ENCODE peak calls at places on chromosomes 5 and 9, in four cellular contexts. E, B, P and M are unnamed samples. For H3K4me1, the result is how much of the 10 kb centered on the place peaks cover.

GRCh38 chr5:143582176-143582575 is 178.7 kb upstream of the NR3C1 start:
- DNase-seq in P (no peak), B (no peak), E (no peak), M (no peak)

GRCh38 chr5:51225671-51226419 is 157.4 kb upstream of the ISL1 start:
- DNase-seq in B (peak), E (no peak), P (no peak), M (no peak)

GRCh38 chr9:133184971-133185370 is 21.3 kb upstream of the GBGT1 start:
- DNase-seq in B (peak), E (peak), P (peak), M (peak)

GRCh38 chr9:38141751-38142150 is 72.7 kb upstream of the SHB start:
- DNase-seq in P (peak), E (peak), B (no peak), M (peak)

GRCh38 chr9:84294551-84294950 is 46.0 kb downstream of the SLC28A3 start:
- DNase-seq in E (no peak), P (no peak), B (no peak), M (no peak)

GRCh38 chr5:15334551-15335302 is 165.3 kb upstream of the FBXL7 start:
- DNase-seq in E (no peak), B (no peak), P (no peak), M (no peak)

GRCh38 chr9:86685556-86685955 is 261.8 kb downstream of the GAS1 start:
- DNase-seq in B (no peak), E (no peak), P (peak), M (no peak)

GRCh38 chr9:24036459-24036858 is 210.4 kb upstream of the ELAVL2 start:
- DNase-seq in E (no peak), P (no peak), B (no peak), M (no peak)

GRCh38 chr5:158261669-158262367 is 402.9 kb upstream of the CLINT1 start:
- DNase-seq in P (no peak), B (no peak), E (no peak), M (no peak)

GRCh38 chr9:108838017-108838416 is 17.8 kb downstream of the ACTL7B start:
- DNase-seq in P (peak), B (no peak), E (no peak), M (no peak)

GRCh38 chr9:116342071-116342470 is 188.5 kb downstream of the PAPPA start:
- DNase-seq in P (no peak), B (no peak), E (no peak), M (no peak)

GRCh38 chr5:91182763-91183162 is 200.4 kb downstream of the ARRDC3 start:
- DNase-seq in B (no peak), E (no peak), P (no peak), M (no peak)

GRCh38 chr5:127518319-127518621 is 830 bp downstream of the PRRC1 start:
- DNase-seq in P (peak), B (no peak), E (peak), M (peak)

GRCh38 chr5:55853818-55854217 is 2.7 kb downstream of the IL31RA start:
- DNase-seq in E (peak), P (peak), B (no peak), M (peak)

GRCh38 chr5:131776451-131776850 is 20.4 kb downstream of the FNIP1 start:
- DNase-seq in B (no peak), P (no peak), E (no peak), M (no peak)

GRCh38 chr9:90025816-90026215 is 421.0 kb downstream of the GADD45G start:
- DNase-seq in P (no peak), B (peak), E (peak), M (peak)

GRCh38 chr5:87020099-87020934 is 247.4 kb upstream of the RASA1 start:
- DNase-seq in P (peak), E (peak), B (peak), M (no peak)

GRCh38 chr9:135341612-135342169 is 137.9 kb upstream of the PPP1R26 start:
- DNase-seq in P (no peak), B (no peak), E (no peak), M (no peak)

GRCh38 chr5:134541736-134542376 is 16.4 kb downstream of the JADE2 start:
- DNase-seq in E (no peak), P (peak), B (peak), M (no peak)

GRCh38 chr5:6804766-6805165 is 91.5 kb downstream of the TENT4A start:
- DNase-seq in P (peak), B (no peak), E (peak), M (peak)

GRCh38 chr5:14908195-14908594 is 36.6 kb upstream of the ANKH start:
- DNase-seq in B (no peak), E (peak), P (peak), M (peak)

GRCh38 chr9:35643046-35643445 is 7.7 kb downstream of the SIT1 start:
- DNase-seq in P (no peak), E (no peak), B (no peak), M (no peak)

GRCh38 chr9:133534346-133535284 is at the start of gene ADAMTSL2:
- DNase-seq in E (peak), B (peak), P (peak), M (peak)

GRCh38 chr9:104907278-104907951 is 20.5 kb downstream of the ABCA1 start:
- DNase-seq in E (peak), P (peak), B (no peak), M (peak)

GRCh38 chr5:141511771-141512325 is 23.0 kb downstream of the PCDHGC5 start:
- DNase-seq in P (no peak), B (no peak), E (no peak), M (no peak)
- H3K4me1 ChIP-seq in P (half or more), B (under half), E (half or more), M (half or more)

GRCh38 chr9:114123031-114123977 is 24.2 kb upstream of the KIF12 start:
- DNase-seq in P (no peak), E (no peak), B (no peak), M (no peak)
- H2AFZ ChIP-seq in P (no peak), E (no peak), B (no peak), M (no peak)

GRCh38 chr9:137298983-137299521 is 3.0 kb downstream of the NRARP start:
- DNase-seq in B (no peak), P (no peak), E (no peak), M (no peak)

GRCh38 chr9:137298401-137298982 is 3.6 kb downstream of the NRARP start:
- DNase-seq in P (no peak), B (no peak), E (peak), M (peak)

GRCh38 chr9:137296214-137297059 is 5.6 kb downstream of the NRARP start:
- DNase-seq in P (peak), E (peak), B (no peak), M (peak)

GRCh38 chr9:137297060-137297664 is 4.9 kb downstream of the NRARP start:
- DNase-seq in P (no peak), E (no peak), B (no peak), M (no peak)

GRCh38 chr9:137297966-137298365 is 4.1 kb downstream of the NRARP start:
- DNase-seq in E (no peak), B (no peak), P (no peak), M (no peak)
- H3K27ac ChIP-seq in E (no peak), B (peak), P (no peak), M (no peak)

DNA sequence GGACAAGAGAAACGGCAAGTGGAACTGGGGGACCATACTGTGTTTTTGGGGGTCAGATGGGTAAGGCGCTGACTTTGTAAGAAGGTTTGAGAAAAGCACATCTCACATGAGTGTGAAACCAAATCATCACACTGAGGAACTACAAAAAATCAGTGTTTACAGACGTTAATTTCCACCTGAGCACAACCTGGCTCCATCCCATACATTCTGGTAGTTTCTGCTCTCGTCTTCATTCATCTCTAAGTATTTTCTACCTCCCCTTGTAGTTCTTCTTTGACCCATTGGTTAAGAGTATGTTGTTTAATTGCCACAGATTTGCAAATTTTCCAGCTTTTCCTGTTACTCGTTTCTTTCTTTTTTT is 8.9 kb upstream of the DPP7 start:
- DNase-seq in E (no peak), B (no peak), P (no peak), M (no peak)
- H3K4me1 ChIP-seq in E (under half), B (under half), P (under half), M (under half)

DNA sequence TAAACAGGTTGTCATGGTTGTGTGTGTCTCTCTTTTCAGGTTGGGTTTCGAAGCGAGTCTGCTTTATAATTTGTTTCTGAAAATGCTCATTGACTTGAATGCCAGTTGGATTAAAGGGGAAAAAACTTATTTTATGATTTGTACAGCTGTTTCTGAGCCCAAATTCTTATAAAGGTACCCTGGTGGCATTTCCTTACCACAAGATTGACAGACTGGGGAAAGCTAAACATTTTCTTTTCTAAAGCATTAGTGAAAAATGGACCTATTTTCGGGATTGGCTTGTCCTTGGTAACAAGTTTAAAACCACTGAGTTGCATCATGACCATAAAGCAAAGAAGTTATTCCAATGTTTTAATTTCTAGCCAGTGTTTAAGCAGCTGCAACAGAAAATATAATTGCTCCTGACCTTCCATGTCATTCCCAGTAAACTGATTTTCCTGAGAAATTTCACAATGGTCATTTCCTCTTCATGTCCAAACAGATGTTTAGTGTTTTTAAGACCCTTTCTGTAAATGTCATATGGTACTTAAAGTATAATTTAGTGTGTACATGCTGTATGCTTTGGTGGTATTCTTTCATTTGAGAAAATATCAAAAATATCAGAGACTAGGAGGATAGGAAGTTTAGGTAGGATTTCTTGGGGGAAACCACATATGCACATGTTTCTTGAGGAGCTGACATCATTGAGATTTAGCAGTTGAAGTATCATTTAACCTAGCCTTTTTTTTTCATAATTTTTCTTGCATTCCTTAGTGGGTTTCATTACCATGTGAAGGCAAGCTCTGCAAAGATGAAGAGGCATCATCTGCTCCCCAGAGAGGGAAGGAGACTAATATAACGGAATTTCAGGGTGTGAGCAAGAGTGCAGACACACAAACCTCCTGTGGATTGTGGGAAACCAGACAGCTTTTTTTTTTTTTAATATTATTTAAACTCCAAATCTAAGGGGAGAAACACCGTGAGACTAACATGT is 667.1 kb upstream of the RGMB start:
- DNase-seq in P (peak), B (no peak), E (peak), M (peak)
- H2AFZ ChIP-seq in P (no peak), B (no peak), E (no peak), M (peak)

GRCh38 chr9:20286969-20287368 is 335.3 kb downstream of the MLLT3 start:
- DNase-seq in E (no peak), P (peak), B (no peak), M (no peak)

GRCh38 chr9:20291201-20291600 is 331.1 kb downstream of the MLLT3 start:
- DNase-seq in P (no peak), B (no peak), E (no peak), M (no peak)

GRCh38 chr9:20292002-20292401 is 330.3 kb downstream of the MLLT3 start:
- DNase-seq in B (no peak), E (peak), P (peak), M (peak)

GRCh38 chr9:20289416-20289815 is 332.9 kb downstream of the MLLT3 start:
- DNase-seq in B (no peak), P (no peak), E (no peak), M (no peak)

DNA sequence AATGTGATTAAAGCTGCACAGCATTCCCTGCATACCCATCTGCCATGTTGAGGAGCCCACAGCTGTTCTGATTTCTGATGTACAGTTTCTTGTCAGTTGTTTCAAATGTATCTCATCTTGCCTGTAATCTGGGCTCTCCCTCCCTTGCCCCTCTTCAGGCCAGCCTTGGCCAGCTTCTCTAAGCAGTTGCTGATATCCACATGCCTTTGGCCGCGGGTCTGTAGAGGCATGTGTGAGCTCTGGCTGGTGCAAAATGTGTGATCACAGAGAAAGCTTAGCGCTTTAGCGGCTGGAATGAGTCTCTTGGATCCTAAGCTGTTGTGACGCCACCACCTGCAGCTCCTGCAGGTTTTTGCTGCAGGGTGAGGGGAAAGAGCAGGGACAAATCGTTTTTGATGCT is 332.0 kb downstream of the MLLT3 start:
- DNase-seq in E (no peak), P (no peak), B (no peak), M (no peak)
- H3K27ac ChIP-seq in E (no peak), P (no peak), B (no peak), M (no peak)

GRCh38 chr5:115459844-115460243 is 84.7 kb downstream of the FEM1C start:
- DNase-seq in P (peak), E (peak), B (no peak), M (peak)

GRCh38 chr5:115456056-115456455 is 88.5 kb downstream of the FEM1C start:
- DNase-seq in E (no peak), P (no peak), B (no peak), M (no peak)

GRCh38 chr5:115457574-115457973 is 87.0 kb downstream of the FEM1C start:
- DNase-seq in P (no peak), B (peak), E (no peak), M (no peak)

GRCh38 chr5:115456539-115456938 is 88.0 kb downstream of the FEM1C start:
- DNase-seq in P (no peak), B (no peak), E (no peak), M (no peak)

GRCh38 chr5:115457985-115458384 is 86.6 kb downstream of the FEM1C start:
- DNase-seq in E (peak), P (no peak), B (peak), M (peak)
- H3K4me1 ChIP-seq in E (under half), P (under half), B (under half), M (under half)

GRCh38 chr5:17000296-17000939 is 64.3 kb upstream of the MYO10 start:
- DNase-seq in E (peak), B (peak), P (peak), M (peak)
- H2AFZ ChIP-seq in E (peak), B (no peak), P (no peak), M (no peak)

DNA sequence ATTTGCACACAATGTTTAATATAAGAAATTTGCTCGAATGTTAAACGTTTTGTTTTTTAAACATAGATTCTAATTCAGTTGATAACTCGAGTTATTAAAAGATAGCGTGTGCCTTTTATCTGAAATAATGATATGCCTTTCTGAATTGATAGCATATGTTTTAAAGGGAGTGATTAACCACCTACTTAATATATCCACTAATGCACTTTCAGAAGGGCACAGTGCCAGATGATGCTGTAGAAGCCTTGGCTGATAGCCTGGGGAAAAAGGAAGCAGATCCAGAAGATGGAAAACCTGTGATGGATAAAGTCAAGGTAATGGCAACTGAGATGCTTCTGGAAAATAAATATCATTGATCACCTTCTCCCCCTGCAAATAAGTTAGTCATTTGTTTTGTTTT is 53.9 kb downstream of the ERAP1 start:
- DNase-seq in P (no peak), B (no peak), E (no peak), M (no peak)
- H3K27ac ChIP-seq in P (no peak), B (no peak), E (no peak), M (no peak)

GRCh38 chr9:120893585-120893857 is 16.5 kb upstream of the PHF19 start:
- DNase-seq in B (no peak), E (peak), P (peak), M (peak)
- H3K4me1 ChIP-seq in B (under half), E (under half), P (under half), M (under half)